ENCODE peak calls at places on chromosomes 4 and X, in nine cellular contexts. B is sigmoid colon, N is lower leg skin, W is fibroblast of lung, F is keratinocyte, A is mucosa of descending colon, Y is heart right ventricle, I is foreskin fibroblast, R is endodermal cell. Q is an unnamed sample.

GRCh38 chr4:88599298-88599697 is 7.0 kb downstream of the HERC3 start:
- DNase-seq in N (no peak), F (no peak), Y (no peak), A (no peak), I (peak; percentile 73), B (no peak), R (no peak), W (peak; percentile 75), Q (no peak)

GRCh38 chr4:153645183-153645582 is 38.9 kb upstream of the TLR2 start:
- DNase-seq in F (no peak), Y (no peak), A (no peak), N (no peak), B (no peak), R (no peak), W (no peak), I (no peak), Q (no peak)

GRCh38 chrX:115560211-115560977 is 580 bp upstream of the PLS3 start:
- DNase-seq in R (no peak), N (no peak), B (no peak), W (peak; percentile 70), Y (no peak), F (peak; percentile 65), I (peak; percentile 30), A (no peak), Q (no peak)

GRCh38 chrX:103927030-103927429 is 35.4 kb upstream of the TMSB15B start:
- DNase-seq in F (no peak), Y (no peak), W (no peak), B (no peak), N (no peak), R (no peak), A (no peak), I (no peak), Q (no peak)

GRCh38 chr4:15186149-15186548 is 183.9 kb downstream of the CPEB2 start:
- DNase-seq in W (peak; percentile 76), F (no peak), A (no peak), Y (no peak), N (no peak), B (no peak), R (no peak), I (no peak), Q (no peak)

GRCh38 chr4:78644744-78645330 is 93.3 kb downstream of the ANXA3 start:
- DNase-seq in N (peak; percentile 60), F (peak; percentile 65), B (peak; percentile 76), Y (peak; percentile 24), W (peak; percentile 84), I (peak; percentile 87), R (peak; percentile 77), A (no peak), Q (no peak)

GRCh38 chrX:18401848-18402213 is 23.6 kb upstream of the CDKL5 start:
- DNase-seq in R (no peak), W (no peak), N (no peak), Y (no peak), B (no peak), A (no peak), I (no peak), F (no peak), Q (no peak)

GRCh38 chrX:128106630-128107029 is 54.4 kb upstream of the ACTRT1 start:
- DNase-seq in A (no peak), R (peak; percentile 60), B (no peak), I (no peak), Y (no peak), F (no peak), W (no peak), N (no peak), Q (no peak)

GRCh38 chrX:13638021-13638420 is 14.9 kb upstream of the TCEANC start:
- DNase-seq in A (no peak), W (no peak), Y (no peak), B (no peak), R (no peak), F (no peak), N (no peak), I (no peak), Q (no peak)

GRCh38 chr4:103934178-103934789 is 214.5 kb upstream of the TACR3 start:
- DNase-seq in W (peak; percentile 17), A (no peak), Y (no peak), N (no peak), B (no peak), F (no peak), R (no peak), I (peak; percentile 59), Q (no peak)

GRCh38 chr4:766152-766515 is 59.8 kb downstream of the CPLX1 start:
- DNase-seq in N (no peak), R (no peak), W (peak; percentile 62), B (no peak), A (no peak), I (peak; percentile 68), F (no peak), Y (no peak), Q (no peak)

GRCh38 chr4:185270037-185270436 is 60.6 kb downstream of the SNX25 start:
- DNase-seq in B (no peak), W (no peak), R (no peak), I (no peak), A (no peak), Y (no peak), F (no peak), N (no peak), Q (no peak)

GRCh38 chr4:100075056-100075455 is 115.2 kb downstream of the DDIT4L start:
- DNase-seq in Y (no peak), I (no peak), N (no peak), W (peak; percentile 68), R (no peak), F (no peak), A (no peak), B (no peak), Q (no peak)

GRCh38 chrX:140715787-140716186 is 6.2 kb downstream of the LINC00632 start:
- DNase-seq in B (no peak), F (no peak), A (no peak), Y (no peak), R (no peak), N (no peak), I (no peak), W (no peak), Q (no peak)

GRCh38 chrX:40167240-40168182 is 69.8 kb upstream of the BCOR start:
- DNase-seq in A (peak; percentile 50), B (peak; percentile 84), I (peak; percentile 43), W (no peak), R (peak; percentile 90), N (no peak), F (no peak), Y (no peak), Q (no peak)

GRCh38 chr4:78904143-78904542 is 35.1 kb downstream of the PAQR3 start:
- DNase-seq in Y (no peak), W (no peak), R (no peak), F (no peak), I (no peak), N (no peak), B (no peak), A (no peak), Q (no peak)

GRCh38 chrX:153644356-153645125 is 2.5 kb upstream of the DUSP9 start:
- DNase-seq in I (peak; percentile 10), F (no peak), A (no peak), Y (no peak), B (peak; percentile 59), N (no peak), W (no peak), R (peak; percentile 71), Q (no peak)

GRCh38 chr4:82493721-82494425 is 63.5 kb downstream of the ENOPH1 start:
- DNase-seq in N (no peak), R (no peak), Y (no peak), F (no peak), W (peak; percentile 71), I (peak; percentile 43), A (no peak), B (no peak), Q (no peak)

GRCh38 chrX:39859991-39860861 is 237.5 kb downstream of the BCOR start:
- DNase-seq in N (no peak), I (peak; percentile 37), A (peak; percentile 60), R (peak; percentile 93), Y (no peak), B (peak; percentile 68), W (peak; percentile 92), F (peak; percentile 26), Q (peak; percentile 84)

GRCh38 chrX:133856819-133857218 is 128.6 kb downstream of the GPC3 start:
- DNase-seq in N (no peak), R (no peak), A (no peak), I (no peak), B (no peak), F (no peak), Y (no peak), W (no peak), Q (no peak)

GRCh38 chr4:140122891-140123290 is 31.1 kb downstream of the MAML3 start:
- DNase-seq in N (no peak), B (no peak), I (no peak), R (no peak), F (no peak), Y (no peak), W (no peak), A (no peak), Q (no peak)

GRCh38 chrX:111652719-111653118 is 28.3 kb upstream of the ALG13 start:
- DNase-seq in I (no peak), B (no peak), Y (no peak), R (no peak), W (no peak), A (no peak), N (no peak), F (no peak), Q (no peak)

GRCh38 chr4:87333267-87333666 is 10.6 kb upstream of the HSD17B13 start:
- DNase-seq in N (no peak), I (no peak), W (no peak), Y (no peak), A (no peak), F (no peak), R (no peak), B (no peak), Q (no peak)
- H3K4me3 ChIP-seq in N (no peak overlapping the region), I (no peak overlapping the region), W (no peak overlapping the region), Y (no peak overlapping the region), A (no peak overlapping the region), F (no peak overlapping the region), R (no peak overlapping the region), B (no peak overlapping the region), Q (no peak overlapping the region)

GRCh38 chrX:30275498-30275897 is 28.6 kb downstream of the MAGEB1 start:
- DNase-seq in R (no peak), W (no peak), F (no peak), I (peak; percentile 53), N (no peak), A (no peak), Y (no peak), B (no peak), Q (no peak)
- TF ChIP-seq CTCF in R (peak; percentile 76), W (peak; percentile 27), F (peak; percentile 10), I (no peak), N (no peak), A (no peak), Y (no peak), B (no peak), Q (peak; percentile 1)

DNA sequence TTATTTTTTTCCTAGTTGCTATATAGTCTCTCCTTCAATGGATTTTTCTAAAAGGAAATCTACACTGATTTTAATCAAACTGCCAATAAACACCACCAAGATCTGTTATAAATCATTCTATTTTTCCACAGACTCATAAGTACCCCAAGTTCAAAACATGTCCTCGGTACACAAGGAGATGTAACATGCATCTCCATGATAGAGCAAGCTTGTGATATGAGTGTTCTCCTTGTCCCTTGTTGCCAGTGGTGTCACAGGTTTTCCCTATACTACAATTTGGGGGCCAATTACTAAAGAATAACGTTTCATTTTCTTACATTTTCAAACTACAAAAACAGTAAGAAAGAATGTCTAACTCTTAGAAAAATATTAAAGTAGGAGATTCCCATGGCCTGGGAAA is 491 bp downstream of the ARHGEF6 start:
- DNase-seq in R (no peak), N (no peak), I (no peak), Y (no peak), F (no peak), W (no peak), B (no peak), A (no peak), Q (no peak)
- H3K4me3 ChIP-seq in R (no peak overlapping the region), N (no peak overlapping the region), I (peak overlapping the region; percentile 34), Y (peak overlapping the region; percentile 49), F (no peak overlapping the region), W (peak overlapping the region; percentile 26), B (no peak overlapping the region), A (no peak overlapping the region), Q (peak overlapping the region; percentile 63)

GRCh38 chrX:65705439-65705838 is 38.0 kb downstream of the MSN start:
- DNase-seq in Y (no peak), R (no peak), A (no peak), B (no peak), I (no peak), F (no peak), W (no peak), N (no peak), Q (no peak)
- TF ChIP-seq CTCF in Y (no peak), R (no peak), A (no peak), B (no peak), I (no peak), F (no peak), W (no peak), N (no peak), Q (no peak)